ENCODE peak calls at places on chromosomes 16 and 17, in six cellular contexts. M is right lobe of liver, N is EL, A is NCI-H2029, V is NCI-H510A, F is NCI-H774. X is an unnamed sample.

GRCh38 chr16:89281829-89282228 is 64.3 kb downstream of the ZNF778 start:
- DNase-seq in M (no peak), N (no peak), A (no peak), V (no peak), F (no peak), X (no peak)

GRCh38 chr17:17028059-17028877 is 14.0 kb upstream of the MPRIP start:
- DNase-seq in M (no peak), N (peak; percentile 91), A (no peak), V (no peak), F (no peak), X (no peak)

GRCh38 chr17:37273419-37274051 is 102.2 kb upstream of the C17orf78 start:
- DNase-seq in M (no peak), N (peak; percentile 3), A (no peak), V (no peak), F (no peak), X (no peak)

GRCh38 chr17:6567528-6568185 is 11.3 kb upstream of the PITPNM3 start:
- DNase-seq in M (no peak), N (no peak), A (no peak), V (no peak), F (no peak), X (no peak)

GRCh38 chr17:70100983-70101382 is 26.0 kb downstream of the KCNJ16 start:
- DNase-seq in M (no peak), N (peak; percentile 9), A (no peak), V (no peak), F (no peak), X (no peak)

GRCh38 chr17:36195474-36196098 is 972 bp downstream of the CCL3L1 start:
- DNase-seq in M (no peak), N (no peak), A (no peak), V (no peak), F (no peak), X (no peak)

GRCh38 chr17:71760062-71760720 is 360.6 kb upstream of the SOX9 start:
- DNase-seq in M (no peak), N (peak; percentile 49), A (no peak), V (no peak), F (no peak), X (no peak)

GRCh38 chr17:50779747-50780363 is 12.5 kb upstream of the ANKRD40CL start:
- DNase-seq in M (no peak), N (no peak), A (no peak), V (no peak), F (no peak), X (no peak)

GRCh38 chr16:56833243-56833970 is 31.6 kb upstream of the SLC12A3 start:
- DNase-seq in M (no peak), N (no peak), A (no peak), V (no peak), F (no peak), X (no peak)

GRCh38 chr16:4915226-4915761 is 21.7 kb downstream of the PPL start:
- DNase-seq in M (no peak), N (peak; percentile 90), A (no peak), V (no peak), F (no peak), X (no peak)

GRCh38 chr16:67814567-67814966 is 7.9 kb downstream of the TSNAXIP1 start:
- DNase-seq in M (no peak), N (no peak), A (no peak), V (no peak), F (no peak), X (no peak)

GRCh38 chr17:66491665-66492064 is 189.3 kb downstream of the PRKCA start:
- DNase-seq in M (no peak), N (no peak), A (no peak), V (no peak), F (no peak), X (no peak)

GRCh38 chr17:79707931-79708891 is 22.5 kb upstream of the ENPP7 start:
- DNase-seq in M (no peak), N (peak; percentile 45), A (peak; percentile 11), V (no peak), F (peak; percentile 25), X (peak; percentile 6)

GRCh38 chr16:19393226-19394074 is 24.2 kb upstream of the TMC5 start:
- DNase-seq in M (no peak), N (peak; percentile 43), A (no peak), V (no peak), F (no peak), X (no peak)

GRCh38 chr16:88691924-88692560 is 5.7 kb upstream of the SNAI3 start:
- DNase-seq in M (peak; percentile 35), N (no peak), A (no peak), V (no peak), F (no peak), X (no peak)

GRCh38 chr16:47834485-47835024 is 321.2 kb downstream of the ABCC12 start:
- DNase-seq in M (no peak), N (no peak), A (no peak), V (no peak), F (no peak), X (no peak)